ENCODE peak calls at places on chromosome 10, in five cellular contexts. C, E, P, D and S are unnamed samples.

GRCh38 chr10:114379631-114380041 is 24.7 kb downstream of the AFAP1L2 start:
- DNase-seq in D (no peak), E (no peak), P (no peak), C (no peak), S (no peak)

GRCh38 chr10:119737827-119738226 is 12.0 kb downstream of the INPP5F start:
- DNase-seq in P (no peak), D (no peak), C (peak; percentile 25), E (peak; percentile 86), S (no peak)

GRCh38 chr10:97180986-97181385 is 4.8 kb downstream of the SLIT1 start:
- DNase-seq in C (no peak), E (no peak), D (no peak), P (no peak), S (no peak)

GRCh38 chr10:93437000-93437945 is 44.9 kb downstream of the MYOF start:
- DNase-seq in D (no peak), P (peak; percentile 83), E (peak; percentile 86), C (no peak), S (no peak)

GRCh38 chr10:44857363-44858016 is 53.6 kb upstream of the TMEM72 start:
- DNase-seq in C (peak; percentile 88), P (peak; percentile 59), D (peak; percentile 43), E (no peak), S (no peak)

GRCh38 chr10:114044251-114045070 is 795 bp downstream of the ADRB1 start:
- DNase-seq in D (no peak), P (no peak), C (no peak), E (no peak), S (no peak)

GRCh38 chr10:26528048-26528447 is 89.9 kb downstream of the APBB1IP start:
- DNase-seq in C (no peak), E (no peak), D (no peak), P (no peak), S (no peak)

GRCh38 chr10:97179311-97179710 is 6.4 kb downstream of the SLIT1 start:
- DNase-seq in C (no peak), D (no peak), P (no peak), E (no peak), S (no peak)

GRCh38 chr10:42959833-42960232 is 117.0 kb upstream of the RET start:
- DNase-seq in E (no peak), C (no peak), P (no peak), D (no peak), S (no peak)

GRCh38 chr10:89633484-89633883 is 11.6 kb downstream of the PANK1 start:
- DNase-seq in C (no peak), D (peak; percentile 34), E (no peak), P (no peak), S (no peak)

GRCh38 chr10:65325913-65326312 is 1599.9 kb upstream of the LRRTM3 start:
- DNase-seq in P (no peak), E (no peak), C (no peak), D (no peak), S (no peak)

GRCh38 chr10:71266147-71266917 is 52.7 kb upstream of the SLC29A3 start:
- DNase-seq in D (no peak), P (no peak), E (no peak), C (peak; percentile 55), S (no peak)

GRCh38 chr10:117621196-117621595 is 78.7 kb downstream of the EMX2 start:
- DNase-seq in C (no peak), P (no peak), D (no peak), E (no peak), S (no peak)

GRCh38 chr10:91758303-91759146 is 39.7 kb upstream of the TNKS2 start:
- DNase-seq in D (peak; percentile 16), E (peak; percentile 65), C (no peak), P (no peak), S (peak; percentile 27)

GRCh38 chr10:86836044-86836443 is 79.6 kb downstream of the BMPR1A start:
- DNase-seq in C (no peak), P (no peak), E (no peak), D (no peak), S (no peak)

GRCh38 chr10:75959209-75959608 is 527.8 kb downstream of the LRMDA start:
- DNase-seq in C (no peak), D (no peak), P (no peak), E (peak; percentile 80), S (no peak)

GRCh38 chr10:86971146-86971991 is 3.1 kb downstream of the ADIRF start:
- DNase-seq in E (peak; percentile 88), P (peak; percentile 93), C (no peak), D (peak; percentile 48), S (peak; percentile 51)

GRCh38 chr10:129962092-129962494 is 2.0 kb downstream of the EBF3 start:
- DNase-seq in E (no peak), P (no peak), C (no peak), D (no peak), S (no peak)

GRCh38 chr10:116073025-116073424 is 200.0 kb downstream of the GFRA1 start:
- DNase-seq in D (no peak), P (no peak), C (no peak), E (no peak), S (no peak)

GRCh38 chr10:4698075-4698474 is 127.9 kb upstream of the AKR1E2 start:
- DNase-seq in C (no peak), E (no peak), D (no peak), P (no peak), S (no peak)

GRCh38 chr10:110206988-110207804 is at the start of gene MXI1:
- DNase-seq in E (peak; percentile 85), D (peak; percentile 92), P (peak; percentile 74), C (peak; percentile 64), S (no peak)

GRCh38 chr10:119314486-119314885 is 107.1 kb downstream of the GRK5 start:
- DNase-seq in P (no peak), C (no peak), D (no peak), E (no peak), S (no peak)

GRCh38 chr10:102118867-102119266 is 1.3 kb downstream of the LDB1 start:
- DNase-seq in P (no peak), E (no peak), C (no peak), D (peak; percentile 75), S (no peak)

GRCh38 chr10:17290226-17290625 is 62.2 kb downstream of the VIM start:
- DNase-seq in P (no peak), E (peak; percentile 50), C (peak; percentile 21), D (no peak), S (no peak)

GRCh38 chr10:21265622-21266021 is 259.9 kb downstream of the SKIDA1 start:
- DNase-seq in C (no peak), E (no peak), D (no peak), P (no peak), S (no peak)

GRCh38 chr10:79084012-79084971 is 15.5 kb downstream of the ZMIZ1 start:
- DNase-seq in D (peak; percentile 97), P (peak; percentile 98), E (no peak), C (peak; percentile 75), S (no peak)

GRCh38 chr10:35822316-35822715 is 180.2 kb upstream of the FZD8 start:
- DNase-seq in E (no peak), P (peak; percentile 63), C (no peak), D (no peak), S (no peak)

GRCh38 chr10:101441539-101442455 is 87.8 kb downstream of the BTRC start:
- DNase-seq in D (peak; percentile 54), C (peak; percentile 51), E (peak; percentile 80), P (peak; percentile 16), S (peak; percentile 18)

GRCh38 chr10:69374242-69374641 is 42.5 kb downstream of the TACR2 start:
- DNase-seq in P (no peak), E (no peak), C (no peak), D (no peak), S (no peak)

GRCh38 chr10:63157845-63158624 is 24.9 kb downstream of the NRBF2 start:
- DNase-seq in C (peak; percentile 71), E (peak; percentile 85), D (peak; percentile 55), P (no peak), S (peak; percentile 85)

GRCh38 chr10:75470901-75471300 is 39.5 kb downstream of the LRMDA start:
- DNase-seq in D (no peak), C (no peak), E (no peak), P (no peak), S (no peak)

DNA sequence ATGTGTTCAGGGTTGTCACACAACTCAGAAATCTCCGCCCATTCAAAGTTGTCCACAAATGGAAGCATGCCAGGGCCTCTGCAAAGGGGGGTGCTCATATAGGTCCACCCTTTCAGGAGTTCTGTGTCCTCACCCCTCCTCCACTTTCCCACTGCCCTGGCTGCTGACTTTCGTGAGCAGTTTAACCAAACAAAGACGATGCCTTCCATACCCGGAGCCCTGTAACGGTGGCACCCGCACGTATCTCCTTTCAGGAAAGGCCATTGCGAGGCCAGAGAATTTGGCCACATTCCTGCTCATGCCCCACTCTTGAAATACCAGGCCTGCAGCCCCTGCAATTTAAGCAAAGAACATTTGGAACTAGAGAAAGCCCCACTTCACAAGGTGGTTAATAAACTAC is 1.4 kb downstream of the CPXM2 start:
- DNase-seq in E (no peak), C (no peak), P (peak; percentile 24), D (no peak), S (no peak)
- H3K4me3 ChIP-seq in E (no peak overlapping the region), C (no peak overlapping the region), P (peak overlapping the region; percentile 61), D (no peak overlapping the region), S (no peak overlapping the region)

DNA sequence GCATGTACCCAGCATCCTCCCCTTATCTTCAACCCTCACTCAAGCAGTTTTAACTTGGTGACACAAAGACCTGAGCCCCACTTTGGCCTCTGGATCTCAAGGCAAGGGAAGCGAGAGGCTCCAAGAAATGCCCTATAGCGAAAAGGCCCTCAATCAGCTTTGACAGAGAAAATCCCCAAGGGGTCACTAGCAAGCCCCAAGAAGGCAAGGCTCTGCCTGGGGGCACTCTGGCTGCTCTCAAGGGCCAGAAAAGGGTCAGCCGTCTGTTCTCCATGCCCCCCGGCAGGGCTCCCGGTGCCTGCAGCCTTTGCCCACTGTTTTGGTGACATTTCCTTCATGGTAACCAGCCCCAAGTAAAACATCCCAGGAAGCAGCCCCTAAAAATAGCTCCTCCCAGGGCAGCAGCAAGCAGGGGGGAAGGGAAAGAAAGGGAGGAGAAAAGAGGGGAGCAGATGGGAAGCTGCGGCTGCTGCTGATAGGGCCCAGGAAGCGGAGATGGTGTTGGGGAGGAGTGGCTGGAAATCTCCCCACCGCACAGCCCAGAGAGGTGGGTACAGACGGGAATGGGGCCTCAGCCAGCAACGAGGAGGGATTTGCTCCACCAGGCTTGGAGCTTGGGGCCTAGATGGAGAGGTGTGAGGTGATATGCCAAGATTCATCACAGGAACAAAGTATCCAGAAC is 7.1 kb downstream of the CAMK2G start:
- DNase-seq in C (no peak), E (no peak), P (no peak), D (peak; percentile 32), S (no peak)
- TF ChIP-seq CTCF in C (no peak), E (no peak), P (no peak), D (no peak), S (no peak)

GRCh38 chr10:49255883-49256282 is 43.1 kb upstream of the C10orf71 start:
- DNase-seq in P (no peak), D (no peak), C (no peak), E (no peak), S (no peak)

GRCh38 chr10:49253340-49253739 is 45.6 kb upstream of the C10orf71 start:
- DNase-seq in C (no peak), D (no peak), E (no peak), P (no peak), S (no peak)

GRCh38 chr10:49252313-49253034 is 46.5 kb upstream of the C10orf71 start:
- DNase-seq in P (no peak), C (no peak), E (no peak), D (no peak), S (no peak)

GRCh38 chr10:49254556-49255318 is 44.2 kb upstream of the C10orf71 start:
- DNase-seq in E (no peak), P (no peak), C (no peak), D (no peak), S (no peak)

GRCh38 chr10:49254150-49254549 is 44.8 kb upstream of the C10orf71 start:
- DNase-seq in D (no peak), P (no peak), C (no peak), E (no peak), S (no peak)
- H3K4me3 ChIP-seq in D (no peak overlapping the region), P (no peak overlapping the region), C (no peak overlapping the region), E (no peak overlapping the region), S (no peak overlapping the region)

GRCh38 chr10:104235801-104236200 is 3.6 kb upstream of the CFAP43 start:
- DNase-seq in P (no peak), E (no peak), D (no peak), C (no peak), S (no peak)
- TF ChIP-seq CTCF in P (no peak), E (no peak), D (no peak), C (no peak), S (no peak)